ENCODE peak calls at places on chromosomes 2 and 18, in ten cellular contexts. Y is ovary; F is left ventricle myocardium inferior; E is CD8-positive, alpha-beta T cell; D is heart right ventricle; T is cardiac muscle cell; V is esophagus squamous epithelium; C is colonic mucosa; W is fibroblast of lung; N is IMR-90. G is an unnamed sample. For H3K4me1 and H3K27me3, the result is how much of the 10 kb centered on the place peaks cover.

GRCh38 chr2:239926587-239927234 is 98.4 kb downstream of the NDUFA10 start:
- DNase-seq in V (no peak), C (peak), F (peak), D (no peak), W (peak), Y (no peak), E (no peak), N (peak), T (no peak), G (no peak)

GRCh38 chr18:12848405-12848804 is 35.6 kb downstream of the PTPN2 start:
- DNase-seq in F (no peak), T (no peak), Y (no peak), W (no peak), C (no peak), N (no peak), E (no peak), V (no peak), D (no peak), G (no peak)

GRCh38 chr2:70496819-70497218 is 56.8 kb downstream of the TGFA start:
- DNase-seq in E (no peak), W (no peak), V (no peak), Y (no peak), D (no peak), N (no peak), F (no peak), C (no peak), T (no peak), G (no peak)

GRCh38 chr2:98912957-98913915 is 22.8 kb downstream of the CRACDL start:
- DNase-seq in W (peak), Y (no peak), E (no peak), V (no peak), N (no peak), T (no peak), D (no peak), F (no peak), C (no peak), G (peak)

GRCh38 chr2:162574615-162575452 is 230.9 kb downstream of the GCA start:
- DNase-seq in D (no peak), Y (no peak), T (no peak), C (peak), W (no peak), N (no peak), F (no peak), V (no peak), E (no peak), G (peak)

GRCh38 chr18:46167971-46168370 is 63.8 kb downstream of the HAUS1 start:
- DNase-seq in C (peak), V (peak), W (no peak), F (no peak), N (no peak), Y (no peak), D (no peak), T (no peak), E (no peak), G (no peak)

GRCh38 chr2:189526936-189527654 is 53.5 kb downstream of the SLC40A1 start:
- DNase-seq in E (no peak), N (no peak), F (no peak), T (no peak), Y (no peak), D (no peak), C (no peak), V (no peak), W (no peak), G (no peak)

GRCh38 chr2:177289824-177290632 is 25.5 kb upstream of the NFE2L2 start:
- DNase-seq in C (no peak), D (no peak), W (no peak), V (no peak), F (no peak), N (no peak), Y (no peak), T (no peak), E (no peak), G (no peak)

GRCh38 chr2:192051533-192051932 is 143.2 kb downstream of the TMEFF2 start:
- DNase-seq in T (no peak), D (no peak), Y (no peak), F (no peak), N (no peak), W (no peak), V (no peak), C (no peak), E (no peak), G (no peak)

GRCh38 chr2:236177967-236178909 is 10.1 kb upstream of the GBX2 start:
- DNase-seq in F (peak), C (peak), T (peak), N (peak), W (peak), V (no peak), Y (peak), D (peak), E (no peak), G (peak)

GRCh38 chr2:43005211-43005974 is 213.0 kb upstream of the HAAO start:
- DNase-seq in W (no peak), E (no peak), T (no peak), N (no peak), D (no peak), Y (peak), V (no peak), C (peak), F (no peak), G (peak)

GRCh38 chr2:118098307-118098706 is 10.0 kb downstream of the INSIG2 start:
- DNase-seq in W (no peak), Y (no peak), D (no peak), E (no peak), V (no peak), T (no peak), F (no peak), N (no peak), C (no peak), G (no peak)
- H3K4me1 ChIP-seq in W (under half), Y (under half), D (under half), E (under half), V (under half), T (under half), F (under half), N (under half), C (under half), G (under half)

DNA sequence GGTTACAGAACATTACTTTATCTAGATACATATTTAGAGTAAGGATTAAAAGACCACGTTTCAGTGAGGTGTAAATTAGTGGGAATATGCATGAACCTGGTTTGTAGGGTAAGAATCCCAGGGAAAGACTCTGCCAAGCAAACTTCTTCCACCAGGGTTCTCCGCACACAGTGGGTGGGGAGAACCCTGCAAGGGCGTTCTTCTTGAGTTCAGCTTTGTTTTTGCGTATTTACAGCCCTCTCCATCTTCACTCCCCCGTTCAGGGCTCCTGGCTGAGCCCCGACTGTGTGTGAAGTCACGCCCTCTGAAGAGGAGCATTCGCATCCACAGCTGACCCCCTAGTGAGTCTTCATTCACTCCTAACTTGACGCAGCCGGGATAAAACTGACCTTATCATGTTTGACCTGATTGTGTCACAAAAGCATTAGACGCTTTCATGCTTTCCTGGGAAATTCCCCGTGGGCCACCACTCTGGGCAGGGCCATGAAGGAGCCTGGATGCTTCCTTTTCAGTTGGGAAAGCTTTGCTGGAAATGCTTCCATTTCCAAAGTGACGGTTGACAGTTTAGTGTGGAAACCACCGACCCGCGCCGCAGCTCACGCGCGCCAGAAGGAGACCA is 1.0 kb downstream of the ALKAL2 start:
- DNase-seq in F (no peak), E (no peak), T (no peak), V (no peak), D (no peak), W (no peak), N (no peak), C (no peak), Y (no peak), G (no peak)
- H3K27me3 ChIP-seq in F (under half), E (under half), T (half or more), V (under half), D (under half), W (under half), N (under half), C (under half), Y (under half), G (under half)

DNA sequence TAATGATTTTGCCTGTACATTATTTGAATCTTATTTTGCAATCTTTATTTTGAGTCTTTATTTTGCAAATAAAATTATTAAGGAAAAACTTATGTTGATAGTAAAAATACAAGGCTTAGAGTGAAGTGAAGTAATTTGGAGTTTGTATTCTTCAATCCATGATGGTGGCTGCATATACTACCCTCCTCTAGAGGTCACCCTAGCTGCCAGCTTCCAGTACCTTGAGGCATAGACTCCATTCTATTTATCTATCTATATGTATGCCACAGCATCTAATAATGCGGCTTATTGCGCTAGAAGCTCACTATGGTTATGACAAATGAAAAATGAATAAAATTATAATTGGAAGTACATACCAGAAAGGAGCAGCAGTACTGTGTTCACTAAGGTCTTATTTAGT is 20.3 kb upstream of the HNMT start:
- DNase-seq in E (no peak), N (no peak), F (no peak), T (no peak), V (no peak), D (no peak), W (no peak), Y (no peak), C (no peak), G (no peak)
- TF ChIP-seq CTCF in E (no peak), N (no peak), F (no peak), T (no peak), V (no peak), D (no peak), W (no peak), Y (no peak), C (no peak), G (no peak)

GRCh38 chr2:148658807-148659722 is 14.5 kb downstream of the EPC2 start:
- DNase-seq in W (peak), Y (no peak), E (no peak), D (no peak), V (no peak), F (no peak), T (no peak), N (peak), C (no peak), G (no peak)
- H3K4me1 ChIP-seq in W (under half), Y (under half), E (half or more), D (half or more), V (under half), F (half or more), T (under half), N (under half), C (under half), G (under half)